ENCODE peak calls at places on chromosome 3, in seven cellular contexts. One of them, this sample, is unnamed.

GRCh38 chr3:110623571-110623970 is 448.0 kb upstream of the NECTIN3 start:
- DNase-seq in CD4-positive, alpha-beta T cell: no peak
- DNase-seq in spleen: no peak
- DNase-seq in H9: no peak
- DNase-seq in nephron progenitor cell: no peak
- DNase-seq in GM12865: peak; percentile 19
- DNase-seq in tibial artery: no peak
- DNase-seq in this sample: no peak

GRCh38 chr3:32226875-32227500 is 11.5 kb upstream of the CMTM8 start:
- DNase-seq in CD4-positive, alpha-beta T cell: no peak
- DNase-seq in spleen: no peak
- DNase-seq in H9: no peak
- DNase-seq in nephron progenitor cell: no peak
- DNase-seq in GM12865: no peak
- DNase-seq in tibial artery: no peak
- DNase-seq in this sample: no peak

GRCh38 chr3:180804871-180805430 is 107.5 kb upstream of the FXR1 start:
- DNase-seq in CD4-positive, alpha-beta T cell: no peak
- DNase-seq in spleen: no peak
- DNase-seq in H9: peak; percentile 79
- DNase-seq in nephron progenitor cell: peak; percentile 48
- DNase-seq in GM12865: no peak
- DNase-seq in tibial artery: no peak
- DNase-seq in this sample: no peak

GRCh38 chr3:99918720-99919119 is 101.1 kb downstream of the CMSS1 start:
- DNase-seq in CD4-positive, alpha-beta T cell: no peak
- DNase-seq in spleen: no peak
- DNase-seq in H9: no peak
- DNase-seq in nephron progenitor cell: no peak
- DNase-seq in GM12865: no peak
- DNase-seq in tibial artery: no peak
- DNase-seq in this sample: no peak

GRCh38 chr3:159818997-159819500 is 169.6 kb upstream of the IL12A start:
- DNase-seq in CD4-positive, alpha-beta T cell: no peak
- DNase-seq in spleen: no peak
- DNase-seq in H9: no peak
- DNase-seq in nephron progenitor cell: no peak
- DNase-seq in GM12865: no peak
- DNase-seq in tibial artery: no peak
- DNase-seq in this sample: no peak

GRCh38 chr3:133437391-133438093 is 37.7 kb downstream of the BFSP2 start:
- DNase-seq in CD4-positive, alpha-beta T cell: no peak
- DNase-seq in spleen: no peak
- DNase-seq in H9: no peak
- DNase-seq in nephron progenitor cell: no peak
- DNase-seq in GM12865: no peak
- DNase-seq in tibial artery: no peak
- DNase-seq in this sample: no peak

GRCh38 chr3:129065727-129066087 is 5.1 kb downstream of the GP9 start:
- DNase-seq in CD4-positive, alpha-beta T cell: no peak
- DNase-seq in spleen: peak; percentile 15
- DNase-seq in H9: no peak
- DNase-seq in nephron progenitor cell: no peak
- DNase-seq in GM12865: no peak
- DNase-seq in tibial artery: no peak
- DNase-seq in this sample: no peak

GRCh38 chr3:132395126-132395525 is 22.2 kb upstream of the DNAJC13 start:
- DNase-seq in CD4-positive, alpha-beta T cell: no peak
- DNase-seq in spleen: no peak
- DNase-seq in H9: no peak
- DNase-seq in nephron progenitor cell: no peak
- DNase-seq in GM12865: no peak
- DNase-seq in tibial artery: no peak
- DNase-seq in this sample: no peak

GRCh38 chr3:96070682-96071081 is 743.7 kb upstream of the EPHA6 start:
- DNase-seq in CD4-positive, alpha-beta T cell: no peak
- DNase-seq in spleen: no peak
- DNase-seq in H9: no peak
- DNase-seq in nephron progenitor cell: no peak
- DNase-seq in GM12865: no peak
- DNase-seq in tibial artery: no peak
- DNase-seq in this sample: no peak

GRCh38 chr3:195080571-195081141 is 190.3 kb downstream of the XXYLT1 start:
- DNase-seq in CD4-positive, alpha-beta T cell: no peak
- DNase-seq in spleen: peak; percentile 75
- DNase-seq in H9: no peak
- DNase-seq in nephron progenitor cell: peak; percentile 55
- DNase-seq in GM12865: no peak
- DNase-seq in tibial artery: no peak
- DNase-seq in this sample: no peak

GRCh38 chr3:128492353-128493220 is at the start of gene GATA2:
- DNase-seq in CD4-positive, alpha-beta T cell: peak; percentile 39
- DNase-seq in spleen: peak; percentile 78
- DNase-seq in H9: peak; percentile 53
- DNase-seq in nephron progenitor cell: peak; percentile 68
- DNase-seq in GM12865: no peak
- DNase-seq in tibial artery: peak; percentile 20
- DNase-seq in this sample: peak; percentile 14

GRCh38 chr3:10015476-10015904 is 10.7 kb upstream of the FANCD2 start:
- DNase-seq in CD4-positive, alpha-beta T cell: no peak
- DNase-seq in spleen: no peak
- DNase-seq in H9: no peak
- DNase-seq in nephron progenitor cell: no peak
- DNase-seq in GM12865: no peak
- DNase-seq in tibial artery: peak; percentile 92
- DNase-seq in this sample: no peak

GRCh38 chr3:172522871-172523818 is at the start of gene TNFSF10:
- DNase-seq in CD4-positive, alpha-beta T cell: peak; percentile 45
- DNase-seq in spleen: peak; percentile 91
- DNase-seq in H9: peak; percentile 39
- DNase-seq in nephron progenitor cell: no peak
- DNase-seq in GM12865: peak; percentile 87
- DNase-seq in tibial artery: peak; percentile 78
- DNase-seq in this sample: peak; percentile 44

GRCh38 chr3:39203862-39204261 is 11.5 kb upstream of the XIRP1 start:
- DNase-seq in CD4-positive, alpha-beta T cell: no peak
- DNase-seq in spleen: no peak
- DNase-seq in H9: no peak
- DNase-seq in nephron progenitor cell: no peak
- DNase-seq in GM12865: no peak
- DNase-seq in tibial artery: no peak
- DNase-seq in this sample: no peak

GRCh38 chr3:49166752-49167556 is 823 bp upstream of the CCDC71 start:
- DNase-seq in CD4-positive, alpha-beta T cell: no peak
- DNase-seq in spleen: no peak
- DNase-seq in H9: no peak
- DNase-seq in nephron progenitor cell: no peak
- DNase-seq in GM12865: no peak
- DNase-seq in tibial artery: no peak
- DNase-seq in this sample: no peak

GRCh38 chr3:49163609-49164008 is 2.5 kb downstream of the CCDC71 start:
- DNase-seq in CD4-positive, alpha-beta T cell: no peak
- DNase-seq in spleen: no peak
- DNase-seq in H9: no peak
- DNase-seq in nephron progenitor cell: no peak
- DNase-seq in GM12865: no peak
- DNase-seq in tibial artery: no peak
- DNase-seq in this sample: no peak

GRCh38 chr3:49162751-49163419 is 3.2 kb downstream of the CCDC71 start:
- DNase-seq in CD4-positive, alpha-beta T cell: no peak
- DNase-seq in spleen: no peak
- DNase-seq in H9: no peak
- DNase-seq in nephron progenitor cell: no peak
- DNase-seq in GM12865: no peak
- DNase-seq in tibial artery: no peak
- DNase-seq in this sample: no peak

GRCh38 chr3:49164983-49165720 is 979 bp downstream of the CCDC71 start:
- DNase-seq in CD4-positive, alpha-beta T cell: no peak
- DNase-seq in spleen: no peak
- DNase-seq in H9: no peak
- DNase-seq in nephron progenitor cell: no peak
- DNase-seq in GM12865: no peak
- DNase-seq in tibial artery: no peak
- DNase-seq in this sample: no peak

GRCh38 chr3:49165771-49166751 is at the start of gene CCDC71:
- DNase-seq in CD4-positive, alpha-beta T cell: peak; percentile 71
- DNase-seq in spleen: peak; percentile 91
- DNase-seq in H9: peak; percentile 79
- DNase-seq in nephron progenitor cell: peak; percentile 73
- DNase-seq in GM12865: peak; percentile 87
- DNase-seq in tibial artery: peak; percentile 56
- DNase-seq in this sample: peak; percentile 72
- TF ChIP-seq CTCF in CD4-positive, alpha-beta T cell: no peak
- TF ChIP-seq CTCF in spleen: no peak
- TF ChIP-seq CTCF in H9: no peak
- TF ChIP-seq CTCF in nephron progenitor cell: no peak
- TF ChIP-seq CTCF in GM12865: no peak
- TF ChIP-seq CTCF in tibial artery: no peak
- TF ChIP-seq CTCF in this sample: no peak

GRCh38 chr3:2099779-2100191 is 1.1 kb downstream of the CNTN4 start:
- DNase-seq in CD4-positive, alpha-beta T cell: no peak
- DNase-seq in spleen: no peak
- DNase-seq in H9: peak; percentile 57
- DNase-seq in nephron progenitor cell: peak; percentile 40
- DNase-seq in GM12865: no peak
- DNase-seq in tibial artery: no peak
- DNase-seq in this sample: no peak

GRCh38 chr3:2097641-2098191 is 950 bp upstream of the CNTN4 start:
- DNase-seq in CD4-positive, alpha-beta T cell: no peak
- DNase-seq in spleen: no peak
- DNase-seq in H9: peak; percentile 29
- DNase-seq in nephron progenitor cell: peak; percentile 16
- DNase-seq in GM12865: no peak
- DNase-seq in tibial artery: no peak
- DNase-seq in this sample: no peak

GRCh38 chr3:2099028-2099671 is 484 bp downstream of the CNTN4 start:
- DNase-seq in CD4-positive, alpha-beta T cell: no peak
- DNase-seq in spleen: no peak
- DNase-seq in H9: peak; percentile 53
- DNase-seq in nephron progenitor cell: peak; percentile 56
- DNase-seq in GM12865: no peak
- DNase-seq in tibial artery: peak; percentile 25
- DNase-seq in this sample: no peak

GRCh38 chr3:2096196-2096595 is 2.5 kb upstream of the CNTN4 start:
- DNase-seq in CD4-positive, alpha-beta T cell: no peak
- DNase-seq in spleen: no peak
- DNase-seq in H9: no peak
- DNase-seq in nephron progenitor cell: peak; percentile 6
- DNase-seq in GM12865: no peak
- DNase-seq in tibial artery: no peak
- DNase-seq in this sample: no peak

GRCh38 chr3:2098398-2099027 is at the start of gene CNTN4:
- DNase-seq in CD4-positive, alpha-beta T cell: no peak
- DNase-seq in spleen: no peak
- DNase-seq in H9: peak; percentile 90
- DNase-seq in nephron progenitor cell: peak; percentile 89
- DNase-seq in GM12865: peak; percentile 58
- DNase-seq in tibial artery: peak; percentile 71
- DNase-seq in this sample: no peak
- TF ChIP-seq CTCF in CD4-positive, alpha-beta T cell: no peak
- TF ChIP-seq CTCF in spleen: no peak
- TF ChIP-seq CTCF in H9: peak; percentile 40
- TF ChIP-seq CTCF in nephron progenitor cell: no peak
- TF ChIP-seq CTCF in GM12865: no peak
- TF ChIP-seq CTCF in tibial artery: peak; percentile 50
- TF ChIP-seq CTCF in this sample: no peak

GRCh38 chr3:45832691-45833090 is 9.2 kb downstream of the LZTFL1 start:
- DNase-seq in CD4-positive, alpha-beta T cell: no peak
- DNase-seq in spleen: no peak
- DNase-seq in H9: no peak
- DNase-seq in nephron progenitor cell: no peak
- DNase-seq in GM12865: peak; percentile 53
- DNase-seq in tibial artery: no peak
- DNase-seq in this sample: no peak
- TF ChIP-seq CTCF in CD4-positive, alpha-beta T cell: peak; percentile 11
- TF ChIP-seq CTCF in spleen: no peak
- TF ChIP-seq CTCF in H9: peak; percentile 69
- TF ChIP-seq CTCF in nephron progenitor cell: peak; percentile 7
- TF ChIP-seq CTCF in GM12865: peak; percentile 38
- TF ChIP-seq CTCF in tibial artery: no peak
- TF ChIP-seq CTCF in this sample: no peak

GRCh38 chr3:175951047-175951694 is 1092.0 kb downstream of the NAALADL2 start:
- DNase-seq in CD4-positive, alpha-beta T cell: no peak
- DNase-seq in spleen: no peak
- DNase-seq in H9: no peak
- DNase-seq in nephron progenitor cell: no peak
- DNase-seq in GM12865: no peak
- DNase-seq in tibial artery: no peak
- DNase-seq in this sample: no peak

GRCh38 chr3:175957427-175957826 is 1098.3 kb downstream of the NAALADL2 start:
- DNase-seq in CD4-positive, alpha-beta T cell: no peak
- DNase-seq in spleen: no peak
- DNase-seq in H9: no peak
- DNase-seq in nephron progenitor cell: no peak
- DNase-seq in GM12865: no peak
- DNase-seq in tibial artery: no peak
- DNase-seq in this sample: no peak

GRCh38 chr3:175956964-175957363 is 1097.8 kb downstream of the NAALADL2 start:
- DNase-seq in CD4-positive, alpha-beta T cell: no peak
- DNase-seq in spleen: no peak
- DNase-seq in H9: no peak
- DNase-seq in nephron progenitor cell: no peak
- DNase-seq in GM12865: no peak
- DNase-seq in tibial artery: no peak
- DNase-seq in this sample: no peak
- TF ChIP-seq CTCF in CD4-positive, alpha-beta T cell: no peak
- TF ChIP-seq CTCF in spleen: no peak
- TF ChIP-seq CTCF in H9: peak; percentile 66
- TF ChIP-seq CTCF in nephron progenitor cell: no peak
- TF ChIP-seq CTCF in GM12865: no peak
- TF ChIP-seq CTCF in tibial artery: no peak
- TF ChIP-seq CTCF in this sample: no peak

GRCh38 chr3:149771652-149772271 is 19.5 kb upstream of the COMMD2 start:
- DNase-seq in CD4-positive, alpha-beta T cell: peak; percentile 1
- DNase-seq in spleen: no peak
- DNase-seq in H9: peak; percentile 64
- DNase-seq in nephron progenitor cell: peak; percentile 71
- DNase-seq in GM12865: peak; percentile 49
- DNase-seq in tibial artery: peak; percentile 33
- DNase-seq in this sample: no peak

GRCh38 chr3:149767720-149768119 is 15.4 kb upstream of the COMMD2 start:
- DNase-seq in CD4-positive, alpha-beta T cell: no peak
- DNase-seq in spleen: no peak
- DNase-seq in H9: no peak
- DNase-seq in nephron progenitor cell: no peak
- DNase-seq in GM12865: no peak
- DNase-seq in tibial artery: no peak
- DNase-seq in this sample: no peak

GRCh38 chr3:149772861-149773260 is 19.5 kb downstream of the ANKUB1 start:
- DNase-seq in CD4-positive, alpha-beta T cell: no peak
- DNase-seq in spleen: no peak
- DNase-seq in H9: no peak
- DNase-seq in nephron progenitor cell: no peak
- DNase-seq in GM12865: no peak
- DNase-seq in tibial artery: no peak
- DNase-seq in this sample: no peak

GRCh38 chr3:149768704-149769103 is 16.4 kb upstream of the COMMD2 start:
- DNase-seq in CD4-positive, alpha-beta T cell: no peak
- DNase-seq in spleen: no peak
- DNase-seq in H9: no peak
- DNase-seq in nephron progenitor cell: no peak
- DNase-seq in GM12865: no peak
- DNase-seq in tibial artery: no peak
- DNase-seq in this sample: no peak

GRCh38 chr3:149770246-149770645 is 18.0 kb upstream of the COMMD2 start:
- DNase-seq in CD4-positive, alpha-beta T cell: no peak
- DNase-seq in spleen: no peak
- DNase-seq in H9: no peak
- DNase-seq in nephron progenitor cell: no peak
- DNase-seq in GM12865: no peak
- DNase-seq in tibial artery: no peak
- DNase-seq in this sample: no peak
- TF ChIP-seq CTCF in CD4-positive, alpha-beta T cell: no peak
- TF ChIP-seq CTCF in spleen: no peak
- TF ChIP-seq CTCF in H9: peak; percentile 37
- TF ChIP-seq CTCF in nephron progenitor cell: no peak
- TF ChIP-seq CTCF in GM12865: peak; percentile 27
- TF ChIP-seq CTCF in tibial artery: no peak
- TF ChIP-seq CTCF in this sample: no peak